ENCODE peak calls at places on chromosome 14, in six cellular contexts. One of them, this sample, is unnamed.

GRCh38 chr14:93538411-93538810 is 107.7 kb downstream of the UNC79 start:
- DNase-seq in tibial nerve: no peak
- DNase-seq in A549: no peak
- DNase-seq in IMR-90: peak; percentile 2
- DNase-seq in heart left ventricle: no peak
- DNase-seq in uterus: no peak
- DNase-seq in this sample: no peak

GRCh38 chr14:45246151-45246550 is 6.9 kb downstream of the MIS18BP1 start:
- DNase-seq in heart left ventricle: no peak
- DNase-seq in tibial nerve: no peak
- DNase-seq in IMR-90: no peak
- DNase-seq in A549: no peak
- DNase-seq in uterus: no peak
- DNase-seq in this sample: no peak

GRCh38 chr14:47389520-47389919 is 285.9 kb downstream of the MDGA2 start:
- DNase-seq in IMR-90: no peak
- DNase-seq in heart left ventricle: no peak
- DNase-seq in uterus: no peak
- DNase-seq in tibial nerve: no peak
- DNase-seq in A549: no peak
- DNase-seq in this sample: no peak

GRCh38 chr14:37709419-37710195 is 114.2 kb downstream of the TTC6 start:
- DNase-seq in uterus: no peak
- DNase-seq in tibial nerve: no peak
- DNase-seq in IMR-90: peak; percentile 39
- DNase-seq in heart left ventricle: no peak
- DNase-seq in A549: no peak
- DNase-seq in this sample: no peak

GRCh38 chr14:95489163-95489887 is 27.1 kb downstream of the SYNE3 start:
- DNase-seq in IMR-90: no peak
- DNase-seq in tibial nerve: peak; percentile 51
- DNase-seq in uterus: no peak
- DNase-seq in heart left ventricle: no peak
- DNase-seq in A549: no peak
- DNase-seq in this sample: peak; percentile 61

GRCh38 chr14:34003691-34004090 is 52.8 kb upstream of the EGLN3 start:
- DNase-seq in heart left ventricle: peak; percentile 40
- DNase-seq in tibial nerve: no peak
- DNase-seq in IMR-90: no peak
- DNase-seq in A549: no peak
- DNase-seq in uterus: peak; percentile 29
- DNase-seq in this sample: no peak

GRCh38 chr14:102897299-102898027 is 25.0 kb upstream of the AMN start:
- DNase-seq in tibial nerve: no peak
- DNase-seq in IMR-90: no peak
- DNase-seq in heart left ventricle: no peak
- DNase-seq in uterus: no peak
- DNase-seq in A549: no peak
- DNase-seq in this sample: no peak

GRCh38 chr14:78319826-78320635 is 149.9 kb downstream of the NRXN3 start:
- DNase-seq in IMR-90: no peak
- DNase-seq in A549: no peak
- DNase-seq in heart left ventricle: no peak
- DNase-seq in uterus: no peak
- DNase-seq in tibial nerve: no peak
- DNase-seq in this sample: no peak

GRCh38 chr14:87492556-87492955 is 500.4 kb downstream of the GALC start:
- DNase-seq in tibial nerve: no peak
- DNase-seq in uterus: no peak
- DNase-seq in heart left ventricle: no peak
- DNase-seq in IMR-90: no peak
- DNase-seq in A549: no peak
- DNase-seq in this sample: no peak

GRCh38 chr14:65231286-65231980 is 129.1 kb upstream of the MAX start:
- DNase-seq in tibial nerve: no peak
- DNase-seq in heart left ventricle: no peak
- DNase-seq in A549: no peak
- DNase-seq in IMR-90: no peak
- DNase-seq in uterus: no peak
- DNase-seq in this sample: peak; percentile 44

GRCh38 chr14:60249321-60250251 is 565 bp downstream of the PPM1A start:
- DNase-seq in A549: peak; percentile 63
- DNase-seq in tibial nerve: peak; percentile 24
- DNase-seq in heart left ventricle: peak; percentile 80
- DNase-seq in IMR-90: peak; percentile 54
- DNase-seq in uterus: peak; percentile 52
- DNase-seq in this sample: peak; percentile 35

GRCh38 chr14:95496690-95497241 is 19.7 kb downstream of the SYNE3 start:
- DNase-seq in uterus: peak; percentile 67
- DNase-seq in tibial nerve: no peak
- DNase-seq in IMR-90: peak; percentile 67
- DNase-seq in A549: no peak
- DNase-seq in heart left ventricle: no peak
- DNase-seq in this sample: no peak

GRCh38 chr14:90521121-90521929 is 124.5 kb downstream of the CALM1 start:
- DNase-seq in heart left ventricle: peak; percentile 47
- DNase-seq in tibial nerve: no peak
- DNase-seq in A549: no peak
- DNase-seq in IMR-90: no peak
- DNase-seq in uterus: peak; percentile 26
- DNase-seq in this sample: no peak

GRCh38 chr14:92108345-92109254 is 2.2 kb upstream of the ATXN3 start:
- DNase-seq in IMR-90: no peak
- DNase-seq in heart left ventricle: no peak
- DNase-seq in tibial nerve: no peak
- DNase-seq in A549: no peak
- DNase-seq in uterus: no peak
- DNase-seq in this sample: no peak

GRCh38 chr14:23103581-23103980 is 1.2 kb downstream of the CIROP start:
- DNase-seq in A549: no peak
- DNase-seq in IMR-90: no peak
- DNase-seq in heart left ventricle: no peak
- DNase-seq in tibial nerve: no peak
- DNase-seq in uterus: no peak
- DNase-seq in this sample: no peak

GRCh38 chr14:63212776-63213500 is 8.7 kb downstream of the RHOJ start:
- DNase-seq in A549: no peak
- DNase-seq in heart left ventricle: no peak
- DNase-seq in tibial nerve: no peak
- DNase-seq in IMR-90: no peak
- DNase-seq in uterus: no peak
- DNase-seq in this sample: no peak

GRCh38 chr14:75258079-75258802 is 20.4 kb upstream of the FOS start:
- DNase-seq in uterus: peak; percentile 81
- DNase-seq in IMR-90: peak; percentile 59
- DNase-seq in tibial nerve: peak; percentile 73
- DNase-seq in heart left ventricle: no peak
- DNase-seq in A549: no peak
- DNase-seq in this sample: no peak

GRCh38 chr14:57025456-57025855 is 215.2 kb upstream of the OTX2 start:
- DNase-seq in IMR-90: no peak
- DNase-seq in heart left ventricle: no peak
- DNase-seq in A549: no peak
- DNase-seq in tibial nerve: no peak
- DNase-seq in uterus: no peak
- DNase-seq in this sample: no peak

GRCh38 chr14:88384653-88385205 is 728 bp upstream of the SPATA7 start:
- DNase-seq in uterus: peak; percentile 36
- DNase-seq in tibial nerve: peak; percentile 41
- DNase-seq in A549: no peak
- DNase-seq in IMR-90: no peak
- DNase-seq in heart left ventricle: no peak
- DNase-seq in this sample: peak; percentile 19

GRCh38 chr14:32382704-32383103 is 53.6 kb downstream of the AKAP6 start:
- DNase-seq in IMR-90: no peak
- DNase-seq in A549: no peak
- DNase-seq in tibial nerve: no peak
- DNase-seq in heart left ventricle: no peak
- DNase-seq in uterus: no peak
- DNase-seq in this sample: no peak

GRCh38 chr14:74867673-74868072 is 8.3 kb downstream of the PROX2 start:
- DNase-seq in heart left ventricle: no peak
- DNase-seq in IMR-90: peak; percentile 28
- DNase-seq in tibial nerve: no peak
- DNase-seq in A549: no peak
- DNase-seq in uterus: no peak
- DNase-seq in this sample: peak; percentile 48

GRCh38 chr14:22390195-22390594 is 198.8 kb downstream of the DAD1 start:
- DNase-seq in uterus: no peak
- DNase-seq in heart left ventricle: no peak
- DNase-seq in IMR-90: no peak
- DNase-seq in A549: no peak
- DNase-seq in tibial nerve: no peak
- DNase-seq in this sample: no peak

GRCh38 chr14:30131698-30132097 is 204.1 kb upstream of the PRKD1 start:
- DNase-seq in IMR-90: no peak
- DNase-seq in heart left ventricle: no peak
- DNase-seq in uterus: no peak
- DNase-seq in A549: no peak
- DNase-seq in tibial nerve: no peak
- DNase-seq in this sample: no peak

GRCh38 chr14:79325557-79325956 is 885.7 kb downstream of the DIO2 start:
- DNase-seq in heart left ventricle: no peak
- DNase-seq in tibial nerve: no peak
- DNase-seq in A549: no peak
- DNase-seq in uterus: no peak
- DNase-seq in IMR-90: no peak
- DNase-seq in this sample: no peak

GRCh38 chr14:28653521-28653920 is 113.1 kb upstream of the FOXG1 start:
- DNase-seq in heart left ventricle: no peak
- DNase-seq in tibial nerve: no peak
- DNase-seq in A549: no peak
- DNase-seq in uterus: no peak
- DNase-seq in IMR-90: peak; percentile 9
- DNase-seq in this sample: no peak

GRCh38 chr14:64421166-64421565 is 33.0 kb downstream of the MTHFD1 start:
- DNase-seq in heart left ventricle: no peak
- DNase-seq in A549: no peak
- DNase-seq in IMR-90: peak; percentile 73
- DNase-seq in tibial nerve: no peak
- DNase-seq in uterus: no peak
- DNase-seq in this sample: no peak

GRCh38 chr14:53542692-53543091 is 389.6 kb upstream of the DDHD1 start:
- DNase-seq in A549: no peak
- DNase-seq in tibial nerve: peak; percentile 15
- DNase-seq in IMR-90: peak; percentile 28
- DNase-seq in heart left ventricle: no peak
- DNase-seq in uterus: peak; percentile 25
- DNase-seq in this sample: no peak

GRCh38 chr14:75885829-75886228 is 96.0 kb downstream of the TGFB3 start:
- DNase-seq in uterus: no peak
- DNase-seq in tibial nerve: no peak
- DNase-seq in heart left ventricle: no peak
- DNase-seq in IMR-90: peak; percentile 64
- DNase-seq in A549: no peak
- DNase-seq in this sample: no peak

GRCh38 chr14:21476526-21476924 is 234 bp downstream of the RAB2B start:
- DNase-seq in heart left ventricle: peak; percentile 88
- DNase-seq in uterus: no peak
- DNase-seq in tibial nerve: no peak
- DNase-seq in A549: peak; percentile 72
- DNase-seq in IMR-90: no peak
- DNase-seq in this sample: peak; percentile 91

GRCh38 chr14:38238332-38238731 is 17.6 kb downstream of the CLEC14A start:
- DNase-seq in heart left ventricle: no peak
- DNase-seq in IMR-90: peak; percentile 73
- DNase-seq in uterus: no peak
- DNase-seq in tibial nerve: no peak
- DNase-seq in A549: no peak
- DNase-seq in this sample: no peak

GRCh38 chr14:93707475-93707874 is 80.8 kb downstream of the PRIMA1 start:
- DNase-seq in uterus: no peak
- DNase-seq in IMR-90: no peak
- DNase-seq in heart left ventricle: no peak
- DNase-seq in tibial nerve: no peak
- DNase-seq in A549: no peak
- DNase-seq in this sample: no peak

GRCh38 chr14:65229431-65230286 is 127.3 kb upstream of the MAX start:
- DNase-seq in uterus: no peak
- DNase-seq in A549: no peak
- DNase-seq in tibial nerve: peak; percentile 36
- DNase-seq in heart left ventricle: peak; percentile 37
- DNase-seq in IMR-90: no peak
- DNase-seq in this sample: no peak

GRCh38 chr14:85439696-85440328 is 90.1 kb upstream of the FLRT2 start:
- DNase-seq in IMR-90: no peak
- DNase-seq in uterus: no peak
- DNase-seq in tibial nerve: no peak
- DNase-seq in heart left ventricle: no peak
- DNase-seq in A549: no peak
- DNase-seq in this sample: no peak

GRCh38 chr14:29569194-29569593 is 358.5 kb downstream of the PRKD1 start:
- DNase-seq in A549: no peak
- DNase-seq in IMR-90: no peak
- DNase-seq in heart left ventricle: no peak
- DNase-seq in uterus: no peak
- DNase-seq in tibial nerve: no peak
- DNase-seq in this sample: no peak

GRCh38 chr14:47541652-47542051 is 133.8 kb downstream of the MDGA2 start:
- DNase-seq in uterus: no peak
- DNase-seq in heart left ventricle: no peak
- DNase-seq in tibial nerve: no peak
- DNase-seq in A549: no peak
- DNase-seq in IMR-90: no peak
- DNase-seq in this sample: no peak

GRCh38 chr14:50678163-50678562 is 10.1 kb upstream of the SAV1 start:
- DNase-seq in tibial nerve: no peak
- DNase-seq in heart left ventricle: no peak
- DNase-seq in uterus: no peak
- DNase-seq in IMR-90: no peak
- DNase-seq in A549: no peak
- DNase-seq in this sample: no peak
- H3K4me1 ChIP-seq in tibial nerve: no peaks in the 10 kb centered on the region
- H3K4me1 ChIP-seq in heart left ventricle: peaks cover 4% of the 10 kb centered on the region
- H3K4me1 ChIP-seq in uterus: no peaks in the 10 kb centered on the region
- H3K4me1 ChIP-seq in IMR-90: peaks cover 20% of the 10 kb centered on the region
- H3K4me1 ChIP-seq in A549: peaks cover 36% of the 10 kb centered on the region
- H3K4me1 ChIP-seq in this sample: no peaks in the 10 kb centered on the region

GRCh38 chr14:70808023-70808401 is 1.3 kb downstream of the MAP3K9 start:
- DNase-seq in uterus: no peak
- DNase-seq in A549: peak; percentile 68
- DNase-seq in heart left ventricle: no peak
- DNase-seq in tibial nerve: no peak
- DNase-seq in IMR-90: no peak
- DNase-seq in this sample: peak; percentile 41
- TF ChIP-seq POLR2A in uterus: no peak
- TF ChIP-seq POLR2A in A549: no peak
- TF ChIP-seq POLR2A in heart left ventricle: no peak
- TF ChIP-seq POLR2A in tibial nerve: no peak
- TF ChIP-seq POLR2A in IMR-90: no peak
- TF ChIP-seq POLR2A in this sample: no peak

GRCh38 chr14:61406670-61407069 is 85.3 kb downstream of the PRKCH start:
- DNase-seq in heart left ventricle: no peak
- DNase-seq in A549: no peak
- DNase-seq in uterus: no peak
- DNase-seq in IMR-90: no peak
- DNase-seq in tibial nerve: no peak
- DNase-seq in this sample: no peak
- H3K4me1 ChIP-seq in heart left ventricle: peaks cover 5% of the 10 kb centered on the region
- H3K4me1 ChIP-seq in A549: no peaks in the 10 kb centered on the region
- H3K4me1 ChIP-seq in uterus: no peaks in the 10 kb centered on the region
- H3K4me1 ChIP-seq in IMR-90: no peaks in the 10 kb centered on the region
- H3K4me1 ChIP-seq in tibial nerve: no peaks in the 10 kb centered on the region
- H3K4me1 ChIP-seq in this sample: no peaks in the 10 kb centered on the region

GRCh38 chr14:67241416-67242362 is at the start of gene PALS1:
- DNase-seq in tibial nerve: peak; percentile 23
- DNase-seq in uterus: peak; percentile 43
- DNase-seq in heart left ventricle: peak; percentile 64
- DNase-seq in A549: peak; percentile 33
- DNase-seq in IMR-90: peak; percentile 88
- DNase-seq in this sample: no peak
- TF ChIP-seq POLR2A in tibial nerve: no peak
- TF ChIP-seq POLR2A in uterus: peak; percentile 34
- TF ChIP-seq POLR2A in heart left ventricle: no peak
- TF ChIP-seq POLR2A in A549: no peak
- TF ChIP-seq POLR2A in IMR-90: peak; percentile 86
- TF ChIP-seq POLR2A in this sample: peak; percentile 23